ENCODE peak calls at places on chromosomes 16 and 17, in ten cellular contexts. Q, V, B, M, N, P, R, D, S and E are unnamed samples.

GRCh38 chr16:11390573-11391495 is 45.6 kb downstream of the RMI2 start:
- DNase-seq in Q (no peak), V (no peak), B (no peak), M (no peak), N (no peak), P (no peak), R (no peak), D (peak; percentile 70), S (no peak), E (no peak)

GRCh38 chr16:66551362-66551761 is 1.0 kb upstream of the CKLF start:
- DNase-seq in Q (no peak), V (peak; percentile 18), B (peak; percentile 52), M (peak; percentile 40), N (no peak), P (peak; percentile 49), R (peak; percentile 52), D (peak; percentile 21), S (no peak), E (peak; percentile 25)

GRCh38 chr17:29193146-29193545 is 12.9 kb upstream of the MYO18A start:
- DNase-seq in Q (no peak), V (no peak), B (no peak), M (no peak), N (no peak), P (no peak), R (no peak), D (no peak), S (no peak), E (no peak)

GRCh38 chr17:58487589-58488427 is at the start of gene HSF5:
- DNase-seq in Q (peak; percentile 2), V (no peak), B (peak; percentile 89), M (no peak), N (peak; percentile 19), P (peak; percentile 80), R (no peak), D (no peak), S (peak; percentile 51), E (no peak)

GRCh38 chr16:14600164-14600563 is 29.9 kb downstream of the PARN start:
- DNase-seq in Q (peak; percentile 52), V (no peak), B (peak; percentile 27), M (no peak), N (no peak), P (no peak), R (peak; percentile 23), D (no peak), S (no peak), E (peak; percentile 24)

GRCh38 chr16:17470871-17471744 is at the start of gene XYLT1:
- DNase-seq in Q (peak; percentile 89), V (no peak), B (peak; percentile 49), M (peak; percentile 30), N (no peak), P (peak; percentile 46), R (peak; percentile 91), D (peak; percentile 79), S (no peak), E (peak; percentile 96)

GRCh38 chr17:3813171-3813570 is 12.2 kb upstream of the ITGAE start:
- DNase-seq in Q (no peak), V (no peak), B (no peak), M (no peak), N (no peak), P (no peak), R (no peak), D (no peak), S (no peak), E (no peak)

GRCh38 chr17:41864498-41864836 is 756 bp downstream of the KLHL11 start:
- DNase-seq in Q (no peak), V (no peak), B (no peak), M (no peak), N (no peak), P (no peak), R (peak; percentile 36), D (no peak), S (no peak), E (no peak)

GRCh38 chr17:80920406-80920805 is 71.2 kb upstream of the CHMP6 start:
- DNase-seq in Q (peak; percentile 46), V (no peak), B (no peak), M (no peak), N (no peak), P (no peak), R (no peak), D (no peak), S (no peak), E (no peak)

GRCh38 chr16:76668207-76668725 is 391.1 kb downstream of the CNTNAP4 start:
- DNase-seq in Q (no peak), V (no peak), B (no peak), M (no peak), N (no peak), P (no peak), R (no peak), D (peak; percentile 14), S (no peak), E (no peak)

GRCh38 chr17:41404024-41404651 is 6.7 kb upstream of the KRT31 start:
- DNase-seq in Q (peak; percentile 97), V (peak; percentile 39), B (no peak), M (no peak), N (no peak), P (no peak), R (peak; percentile 99), D (no peak), S (no peak), E (peak; percentile 72)

GRCh38 chr16:85419503-85420408 is 193.4 kb upstream of the GSE1 start:
- DNase-seq in Q (no peak), V (no peak), B (no peak), M (no peak), N (no peak), P (no peak), R (no peak), D (peak; percentile 3), S (no peak), E (no peak)

GRCh38 chr17:50198026-50198669 is 3.3 kb downstream of the COL1A1 start:
- DNase-seq in Q (peak; percentile 64), V (peak; percentile 39), B (peak; percentile 46), M (peak; percentile 18), N (peak; percentile 79), P (peak; percentile 42), R (peak; percentile 80), D (peak; percentile 55), S (peak; percentile 16), E (peak; percentile 53)

GRCh38 chr17:62627219-62627903 is at the start of gene MRC2:
- DNase-seq in Q (peak; percentile 89), V (peak; percentile 61), B (peak; percentile 27), M (no peak), N (peak; percentile 50), P (no peak), R (peak; percentile 83), D (peak; percentile 78), S (no peak), E (peak; percentile 78)

GRCh38 chr17:59124665-59125064 is 18.0 kb upstream of the TRIM37 start:
- DNase-seq in Q (no peak), V (no peak), B (no peak), M (no peak), N (no peak), P (no peak), R (no peak), D (no peak), S (no peak), E (no peak)

GRCh38 chr17:70810609-70811008 is 641.3 kb downstream of the KCNJ2 start:
- DNase-seq in Q (no peak), V (no peak), B (no peak), M (no peak), N (no peak), P (no peak), R (peak; percentile 13), D (no peak), S (no peak), E (peak; percentile 39)

GRCh38 chr17:32780721-32781120 is 96.2 kb downstream of the MYO1D start:
- DNase-seq in Q (no peak), V (no peak), B (no peak), M (no peak), N (no peak), P (no peak), R (peak; percentile 42), D (no peak), S (no peak), E (no peak)

GRCh38 chr16:88382491-88383400 is at the start of gene ZNF469:
- DNase-seq in Q (peak; percentile 17), V (no peak), B (no peak), M (no peak), N (no peak), P (no peak), R (peak; percentile 52), D (peak; percentile 68), S (no peak), E (peak; percentile 43)

GRCh38 chr17:43129671-43130010 is 4.5 kb upstream of the BRCA1 start:
- DNase-seq in Q (no peak), V (no peak), B (no peak), M (no peak), N (no peak), P (no peak), R (no peak), D (no peak), S (no peak), E (no peak)

GRCh38 chr17:18129041-18129502 is 20.5 kb downstream of the MYO15A start:
- DNase-seq in Q (peak; percentile 49), V (no peak), B (no peak), M (no peak), N (peak; percentile 35), P (no peak), R (peak; percentile 47), D (no peak), S (no peak), E (peak; percentile 78)